ENCODE peak calls at places on chromosomes 13 and 19, in six cellular contexts. G is spleen; P is CD4-positive, alpha-beta memory T cell; T is tibial nerve; E is CD8-positive, alpha-beta T cell; S is uterus. F is an unnamed sample. For H3K36me3, the result is how much of the 10 kb centered on the place peaks cover.

GRCh38 chr13:114136576-114136975 is 4.2 kb upstream of the RASA3 start:
- DNase-seq in T (no peak), E (no peak), G (peak), P (no peak), S (no peak), F (no peak)

GRCh38 chr13:101970339-101970738 is 431.5 kb downstream of the FGF14 start:
- DNase-seq in G (no peak), E (no peak), P (no peak), S (no peak), T (no peak), F (no peak)

GRCh38 chr13:25253702-25254101 is 33.6 kb downstream of the MTMR6 start:
- DNase-seq in S (no peak), P (no peak), G (no peak), E (no peak), T (no peak), F (no peak)

GRCh38 chr13:54658771-54659170 is 1630.2 kb downstream of the OLFM4 start:
- DNase-seq in G (no peak), S (no peak), P (no peak), T (no peak), E (no peak), F (no peak)

GRCh38 chr13:89458456-89458855 is 1787.3 kb downstream of the SLITRK5 start:
- DNase-seq in E (no peak), P (no peak), G (no peak), S (no peak), T (no peak), F (no peak)

GRCh38 chr19:3034194-3034844 is 5.2 kb upstream of the TLE2 start:
- DNase-seq in P (no peak), E (no peak), G (no peak), T (no peak), S (no peak), F (no peak)

GRCh38 chr19:6020166-6020967 is 42.4 kb upstream of the RANBP3 start:
- DNase-seq in E (no peak), G (peak), P (no peak), S (no peak), T (no peak), F (peak)

GRCh38 chr13:20159646-20160345 is 1.1 kb downstream of the GJA3 start:
- DNase-seq in P (no peak), S (no peak), E (no peak), G (no peak), T (no peak), F (no peak)

DNA sequence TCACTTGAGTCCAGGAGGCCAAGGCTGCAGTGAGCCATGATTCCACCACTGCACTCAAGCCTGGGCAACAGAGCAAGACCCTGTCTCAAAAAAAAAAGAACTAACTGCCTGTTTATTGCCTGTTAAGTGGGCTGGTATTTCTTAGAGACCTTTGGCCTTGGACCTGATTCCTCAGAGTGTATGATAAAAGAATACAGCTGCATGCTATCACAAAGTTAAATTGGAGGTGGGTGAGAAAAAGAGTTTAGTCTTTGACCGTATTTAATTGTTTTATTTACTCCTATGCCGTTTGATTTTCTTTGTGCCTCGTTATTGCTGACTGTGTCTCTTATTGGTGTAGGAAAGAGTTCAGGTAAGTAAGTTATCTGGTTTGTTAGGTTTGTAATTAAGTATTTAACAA is 25.3 kb upstream of the DPY19L3 start:
- DNase-seq in P (no peak), T (no peak), G (no peak), S (no peak), E (no peak), F (no peak)
- H3K36me3 ChIP-seq in P (under half), T (under half), G (half or more), S (under half), E (under half), F (under half)

GRCh38 chr19:52637718-52638585 is at the start of gene ZNF83:
- DNase-seq in S (peak), E (peak), P (peak), T (peak), G (peak), F (peak)
- H3K27ac ChIP-seq in S (peak), E (peak), P (peak), T (peak), G (peak), F (no peak)

DNA sequence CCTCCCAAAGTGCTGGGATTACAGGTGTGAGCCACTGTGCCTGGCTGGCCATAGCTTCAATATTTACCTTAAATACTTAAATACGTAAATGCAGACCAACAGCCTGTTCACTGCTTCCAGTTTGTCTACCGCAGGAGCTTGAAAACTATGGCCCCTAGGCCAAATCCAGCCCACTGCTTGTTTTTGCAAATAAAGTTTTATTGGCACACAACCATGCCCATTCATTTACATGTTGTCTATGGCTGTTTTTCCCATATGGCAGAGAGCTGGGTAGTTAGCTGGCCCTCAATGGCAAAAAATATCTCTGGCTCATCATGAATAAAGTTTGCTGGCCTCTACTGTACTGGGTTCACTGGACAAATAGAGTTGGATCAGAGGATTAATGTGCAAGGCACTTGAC is 11.8 kb downstream of the PRR12 start:
- DNase-seq in G (no peak), S (no peak), T (no peak), P (no peak), E (no peak), F (no peak)
- H3K36me3 ChIP-seq in G (half or more), S (under half), T (under half), P (half or more), E (under half), F (under half)

GRCh38 chr13:72960541-72960940 is 98.3 kb upstream of the KLF5 start:
- DNase-seq in G (no peak), P (no peak), S (no peak), T (no peak), E (no peak), F (no peak)

GRCh38 chr13:72963762-72964161 is 95.0 kb upstream of the KLF5 start:
- DNase-seq in P (no peak), S (no peak), E (no peak), G (no peak), T (no peak), F (no peak)

GRCh38 chr13:72960114-72960513 is 98.7 kb upstream of the KLF5 start:
- DNase-seq in S (no peak), P (no peak), T (no peak), G (no peak), E (no peak), F (no peak)

DNA sequence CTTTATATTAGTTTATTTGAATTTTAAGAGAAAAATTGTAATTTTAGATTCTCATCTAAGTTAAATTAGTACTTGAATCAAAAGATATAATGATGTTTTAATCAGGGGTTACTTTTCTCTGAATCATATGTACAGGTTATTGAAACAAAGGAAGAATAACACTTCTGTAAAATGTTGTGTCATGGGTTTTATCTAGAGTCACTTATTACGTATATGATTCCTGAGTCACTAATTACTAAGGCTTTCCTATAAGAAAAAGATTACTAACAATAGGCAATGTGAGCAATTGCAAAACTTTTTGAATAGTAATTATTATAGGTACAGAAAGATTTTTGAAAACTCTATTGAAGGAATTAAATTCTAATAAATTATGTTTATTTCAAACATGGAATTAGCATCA is 99.2 kb upstream of the KLF5 start:
- DNase-seq in E (no peak), P (no peak), G (no peak), S (no peak), T (no peak), F (no peak)
- H3K27ac ChIP-seq in E (no peak), P (no peak), G (no peak), S (no peak), T (no peak), F (no peak)

F was measured in aorta.